ENCODE peak calls at places on chromosomes 4 and X, in five cellular contexts. A, D, X, Q and H are unnamed samples.

GRCh38 chr4:142563682-142564291 is 282.3 kb downstream of the INPP4B start:
- DNase-seq in X (no peak), Q (no peak), A (no peak), D (peak; percentile 13), H (no peak)

GRCh38 chr4:122481766-122482405 is 25.4 kb upstream of the IL2 start:
- DNase-seq in A (no peak), Q (no peak), X (no peak), D (no peak), H (no peak)

GRCh38 chrX:288561-288991 is 7.4 kb downstream of the PLCXD1 start:
- DNase-seq in Q (peak; percentile 72), D (no peak), X (no peak), A (no peak), H (no peak)

GRCh38 chr4:71602271-71602890 is 181.5 kb downstream of the GC start:
- DNase-seq in A (no peak), X (no peak), Q (no peak), D (no peak), H (peak; percentile 89)

GRCh38 chr4:68342139-68342538 is 7.8 kb downstream of the YTHDC1 start:
- DNase-seq in D (no peak), X (no peak), Q (no peak), A (no peak), H (no peak)

GRCh38 chrX:20519826-20520225 is 253.1 kb upstream of the RPS6KA3 start:
- DNase-seq in Q (no peak), X (no peak), A (no peak), D (no peak), H (no peak)

GRCh38 chr4:15489551-15489950 is 19.9 kb downstream of the CC2D2A start:
- DNase-seq in A (no peak), Q (no peak), D (no peak), X (no peak), H (no peak)

GRCh38 chr4:19194672-19195071 is 1057.0 kb upstream of the SLIT2 start:
- DNase-seq in X (no peak), A (no peak), Q (no peak), D (no peak), H (no peak)

GRCh38 chr4:184409911-184410692 is 64.2 kb downstream of the IRF2 start:
- DNase-seq in D (no peak), X (no peak), Q (no peak), A (no peak), H (peak; percentile 38)

GRCh38 chr4:94358101-94358500 is 15.5 kb upstream of the HPGDS start:
- DNase-seq in D (no peak), X (no peak), Q (no peak), A (no peak), H (no peak)

GRCh38 chr4:101527186-101527585 is 179.9 kb upstream of the PPP3CA start:
- DNase-seq in D (no peak), X (no peak), A (no peak), Q (no peak), H (peak; percentile 46)

DNA sequence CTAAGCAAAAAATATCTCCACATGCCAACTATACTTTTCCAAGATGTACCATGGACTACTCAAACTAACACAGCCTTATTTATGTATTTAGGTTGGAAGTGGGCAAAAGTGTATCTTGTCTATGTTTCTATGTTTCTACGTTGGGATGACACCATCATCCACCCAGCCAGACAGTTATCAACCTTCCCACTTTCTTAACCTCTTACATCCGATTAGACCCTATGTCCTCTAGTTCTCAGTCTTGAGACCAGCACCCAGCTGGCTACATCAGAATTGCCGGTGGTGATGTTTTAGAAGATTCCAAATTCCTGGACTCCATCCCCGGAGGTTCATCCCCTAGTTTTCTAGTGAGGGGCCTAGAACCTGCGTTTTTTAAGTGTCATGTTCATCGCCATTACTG is 1.0 kb upstream of the AASDH start:
- DNase-seq in A (no peak), Q (no peak), X (no peak), D (no peak), H (no peak)
- H3K4me3 ChIP-seq in A (peak overlapping the region; percentile 86), Q (peak overlapping the region; percentile 83), X (peak overlapping the region; percentile 54), D (peak overlapping the region; percentile 77), H (no peak overlapping the region)

GRCh38 chrX:112636288-112636687 is 43.5 kb downstream of the LHFPL1 start:
- DNase-seq in Q (no peak), A (no peak), D (no peak), X (no peak), H (no peak)
- H3K27ac ChIP-seq in Q (no peak overlapping the region), A (no peak overlapping the region), D (no peak overlapping the region), X (no peak overlapping the region), H (no peak overlapping the region)

DNA sequence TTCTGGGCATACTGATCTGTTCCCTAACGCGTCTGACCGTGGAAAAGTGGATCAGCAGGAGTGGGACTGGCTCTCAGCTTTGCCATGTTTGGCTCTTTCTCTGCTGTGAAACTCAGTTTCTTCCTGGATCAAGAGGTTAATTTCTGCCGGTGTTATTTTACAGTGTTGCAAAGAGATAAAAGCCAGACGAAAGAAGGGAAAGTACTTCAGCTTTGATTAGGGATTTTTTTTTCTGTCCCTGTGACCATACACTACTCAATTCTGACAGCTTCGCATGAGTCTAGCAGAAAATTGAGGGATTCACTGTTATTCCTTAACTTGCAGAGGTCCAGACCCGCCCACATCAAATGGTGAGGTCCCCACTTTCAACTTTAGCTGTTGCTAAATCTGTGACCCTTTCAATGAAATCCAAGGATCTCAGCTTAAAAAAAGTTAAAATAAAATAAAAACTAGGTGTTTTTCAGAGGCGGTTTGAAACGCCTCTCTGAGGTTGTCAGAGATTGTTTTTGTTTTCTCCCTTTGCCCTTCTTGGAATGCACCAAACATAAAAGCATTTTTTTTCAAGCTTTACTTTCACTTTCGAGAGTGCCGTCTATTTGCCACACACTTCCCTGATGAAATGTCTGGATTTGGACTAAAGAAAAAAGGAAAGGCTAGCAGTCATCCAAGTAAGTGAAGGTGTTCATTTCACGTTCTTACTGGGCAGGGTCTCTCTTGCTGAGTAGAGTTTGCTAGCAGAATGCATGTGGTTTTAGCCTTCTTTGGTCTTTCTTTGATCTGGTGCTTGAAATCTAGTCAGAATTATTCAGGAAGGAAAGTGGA is at the start of gene TLR3:
- DNase-seq in D (no peak), A (no peak), X (no peak), Q (no peak), H (peak; percentile 76)
- H3K4me3 ChIP-seq in D (peak within 1 kb of the TSS; percentile 39), A (no peak within 1 kb of the TSS), X (peak within 1 kb of the TSS; percentile 56), Q (peak within 1 kb of the TSS; percentile 57), H (peak within 1 kb of the TSS; percentile 72)

DNA sequence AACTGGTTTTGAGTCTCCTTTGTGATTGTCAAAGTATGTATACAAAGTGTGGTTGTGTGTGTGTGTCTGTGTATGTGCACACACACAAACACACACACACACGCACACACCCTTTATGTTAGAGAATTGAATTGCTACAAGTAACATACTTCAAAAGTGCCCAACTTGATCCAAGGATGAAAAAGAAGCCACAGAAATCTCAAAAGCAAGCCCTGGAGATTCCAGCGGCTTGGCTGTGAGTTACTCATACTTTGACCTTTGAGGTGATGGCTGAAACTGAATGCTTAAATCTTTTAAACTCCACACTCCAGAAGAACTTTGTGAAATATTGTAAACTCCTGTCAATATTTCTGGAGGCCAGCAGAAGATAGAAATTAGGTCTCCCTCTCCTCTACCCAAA is 168.4 kb upstream of the NRK start:
- DNase-seq in D (no peak), X (no peak), Q (no peak), A (no peak), H (no peak)
- H3K27ac ChIP-seq in D (no peak overlapping the region), X (no peak overlapping the region), Q (no peak overlapping the region), A (no peak overlapping the region), H (no peak overlapping the region)

GRCh38 chrX:50066318-50066937 is 134.4 kb downstream of the AKAP4 start:
- DNase-seq in Q (no peak), D (no peak), A (no peak), X (no peak), H (no peak)

GRCh38 chrX:50071507-50071906 is 129.3 kb downstream of the AKAP4 start:
- DNase-seq in D (no peak), Q (no peak), X (no peak), A (no peak), H (no peak)

GRCh38 chrX:50068293-50068568 is 132.6 kb downstream of the AKAP4 start:
- DNase-seq in A (no peak), X (no peak), Q (no peak), D (no peak), H (peak; percentile 70)

GRCh38 chrX:50068893-50069292 is 131.9 kb downstream of the AKAP4 start:
- DNase-seq in D (no peak), X (no peak), A (no peak), Q (no peak), H (no peak)

DNA sequence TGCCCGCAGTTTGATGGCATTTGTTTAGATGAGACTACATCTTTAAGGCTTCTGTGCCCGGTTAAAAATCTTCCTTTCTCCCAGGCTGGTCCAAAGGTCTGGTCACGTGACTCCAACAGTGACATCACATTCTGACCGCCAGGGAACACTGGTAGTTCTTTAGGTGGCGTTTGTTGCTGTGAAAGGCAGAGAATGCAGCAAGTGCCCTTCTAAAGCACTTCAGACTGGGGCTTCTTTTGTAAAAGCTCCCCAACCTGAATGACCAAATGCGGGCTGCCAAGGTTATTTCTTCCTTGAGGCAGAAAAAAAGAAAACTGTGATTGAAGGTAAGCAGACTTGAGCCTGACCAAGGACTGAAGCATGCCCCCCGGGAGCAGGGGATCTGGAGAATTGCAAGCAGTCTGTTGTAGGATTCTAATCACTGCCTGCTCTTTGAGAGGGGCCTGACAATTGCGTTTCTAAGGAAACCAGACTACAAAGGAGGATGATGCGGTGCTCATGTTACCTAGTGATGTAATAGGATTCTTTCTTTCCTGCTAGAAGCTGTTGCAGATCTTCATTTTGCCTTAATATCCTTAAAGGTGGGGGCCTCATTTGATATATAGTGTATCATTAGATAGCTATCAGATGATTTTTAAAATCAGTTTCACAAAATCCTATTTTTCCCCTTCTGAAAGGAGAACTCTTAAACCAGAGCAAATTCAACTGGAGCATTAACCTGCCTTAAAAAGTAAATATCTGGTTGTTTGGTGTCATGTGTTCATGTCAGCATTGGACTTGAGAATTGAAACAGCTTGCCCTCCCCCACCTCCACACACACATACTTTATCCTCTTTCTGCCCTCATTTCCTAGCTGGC is 133.1 kb downstream of the AKAP4 start:
- DNase-seq in A (peak; percentile 72), X (no peak), D (no peak), Q (no peak), H (peak; percentile 83)
- H3K4me3 ChIP-seq in A (peak overlapping the region; percentile 15), X (no peak overlapping the region), D (no peak overlapping the region), Q (no peak overlapping the region), H (no peak overlapping the region)